ENCODE peak calls at places on chromosomes 3 and 15, in seven cellular contexts. N is endothelial cell of umbilical vein, I is vagina, G is Karpas-422, P is thoracic aorta, C is heart left ventricle, T is tibial nerve. V is an unnamed sample.

GRCh38 chr3:151085227-151085888 is at the start of gene MED12L:
- DNase-seq in N (peak; percentile 53), I (no peak), G (peak; percentile 69), P (no peak), C (peak; percentile 78), T (peak; percentile 13), V (no peak)

GRCh38 chr3:127749787-127750225 is 72.5 kb downstream of the MGLL start:
- DNase-seq in N (no peak), I (no peak), G (peak; percentile 79), P (no peak), C (no peak), T (no peak), V (no peak)

GRCh38 chr3:87727783-87728182 is 331.0 kb downstream of the CGGBP1 start:
- DNase-seq in N (no peak), I (no peak), G (no peak), P (no peak), C (no peak), T (no peak), V (no peak)

GRCh38 chr3:71380096-71380495 is 203.4 kb downstream of the FOXP1 start:
- DNase-seq in N (no peak), I (no peak), G (peak; percentile 65), P (peak; percentile 11), C (peak; percentile 31), T (peak; percentile 45), V (no peak)

GRCh38 chr3:160112996-160113395 is 112.2 kb upstream of the C3orf80 start:
- DNase-seq in N (no peak), I (no peak), G (no peak), P (no peak), C (no peak), T (no peak), V (no peak)

GRCh38 chr15:63277044-63277892 is at the start of gene APH1B:
- DNase-seq in N (peak; percentile 75), I (no peak), G (peak; percentile 94), P (peak; percentile 23), C (peak; percentile 88), T (peak; percentile 67), V (peak; percentile 66)

GRCh38 chr3:14767245-14767593 is 51.5 kb upstream of the FGD5 start:
- DNase-seq in N (no peak), I (no peak), G (no peak), P (no peak), C (no peak), T (no peak), V (no peak)

GRCh38 chr15:72599855-72600464 is 54.5 kb upstream of the GOLGA6B start:
- DNase-seq in N (peak; percentile 56), I (no peak), G (peak; percentile 68), P (no peak), C (no peak), T (peak; percentile 48), V (no peak)

GRCh38 chr3:41630708-41631107 is 331.2 kb downstream of the ULK4 start:
- DNase-seq in N (no peak), I (no peak), G (no peak), P (no peak), C (no peak), T (no peak), V (no peak)

GRCh38 chr3:10646531-10647335 is 141.3 kb upstream of the ATP2B2 start:
- DNase-seq in N (no peak), I (no peak), G (no peak), P (no peak), C (no peak), T (no peak), V (no peak)

GRCh38 chr3:42662037-42662812 is 8.7 kb downstream of the ZBTB47 start:
- DNase-seq in N (no peak), I (peak; percentile 88), G (no peak), P (no peak), C (no peak), T (no peak), V (no peak)

GRCh38 chr15:68277605-68278344 is at the start of gene FEM1B:
- DNase-seq in N (peak; percentile 92), I (peak; percentile 96), G (peak; percentile 96), P (peak; percentile 60), C (peak; percentile 93), T (peak; percentile 82), V (peak; percentile 88)

GRCh38 chr15:95799286-95800187 is 531.0 kb upstream of the NR2F2 start:
- DNase-seq in N (peak; percentile 85), I (no peak), G (no peak), P (no peak), C (no peak), T (no peak), V (no peak)

GRCh38 chr3:35932995-35933394 is 293.7 kb downstream of the ARPP21 start:
- DNase-seq in N (peak; percentile 99), I (no peak), G (no peak), P (no peak), C (no peak), T (peak; percentile 7), V (no peak)

GRCh38 chr3:194275231-194275671 is 75.9 kb downstream of the CPN2 start:
- DNase-seq in N (peak; percentile 24), I (no peak), G (no peak), P (no peak), C (peak; percentile 15), T (no peak), V (peak; percentile 29)

GRCh38 chr15:95988574-95988887 is 342.0 kb upstream of the NR2F2 start:
- DNase-seq in N (peak; percentile 65), I (no peak), G (no peak), P (no peak), C (no peak), T (no peak), V (no peak)

GRCh38 chr3:170257145-170257544 is 34.9 kb downstream of the PRKCI start:
- DNase-seq in N (no peak), I (no peak), G (no peak), P (no peak), C (no peak), T (no peak), V (no peak)

GRCh38 chr3:113436794-113437193 is 4.5 kb downstream of the CFAP44 start:
- DNase-seq in N (peak; percentile 49), I (no peak), G (no peak), P (no peak), C (no peak), T (no peak), V (no peak)

GRCh38 chr3:187811580-187812250 is 66.4 kb upstream of the BCL6 start:
- DNase-seq in N (no peak), I (peak; percentile 54), G (no peak), P (no peak), C (no peak), T (no peak), V (no peak)

GRCh38 chr15:69664572-69665326 is 212.1 kb downstream of the RPLP1 start:
- DNase-seq in N (no peak), I (no peak), G (no peak), P (no peak), C (no peak), T (no peak), V (peak; percentile 61)

GRCh38 chr15:63348392-63348791 is 33.3 kb downstream of the CA12 start:
- DNase-seq in N (peak; percentile 78), I (no peak), G (peak; percentile 48), P (no peak), C (peak; percentile 57), T (peak; percentile 31), V (peak; percentile 33)

GRCh38 chr15:89428246-89428645 is 68.1 kb downstream of the RHCG start:
- DNase-seq in N (no peak), I (no peak), G (no peak), P (no peak), C (no peak), T (no peak), V (no peak)

GRCh38 chr15:22908830-22909229 is 70.4 kb downstream of the NIPA2 start:
- DNase-seq in N (no peak), I (no peak), G (no peak), P (no peak), C (no peak), T (no peak), V (no peak)

GRCh38 chr3:186653984-186654383 is 11.8 kb upstream of the HRG start:
- DNase-seq in N (no peak), I (no peak), G (no peak), P (no peak), C (no peak), T (no peak), V (no peak)

GRCh38 chr15:90033006-90033405 is 31.9 kb downstream of the ZNF710 start:
- DNase-seq in N (no peak), I (no peak), G (no peak), P (no peak), C (no peak), T (no peak), V (no peak)

GRCh38 chr3:187319699-187320302 is 28.3 kb upstream of the MASP1 start:
- DNase-seq in N (peak; percentile 53), I (peak; percentile 25), G (peak; percentile 92), P (peak; percentile 9), C (peak; percentile 62), T (peak; percentile 90), V (peak; percentile 41)

GRCh38 chr15:48865387-48866079 is 12.4 kb upstream of the EID1 start:
- DNase-seq in N (no peak), I (no peak), G (no peak), P (no peak), C (no peak), T (no peak), V (no peak)

DNA sequence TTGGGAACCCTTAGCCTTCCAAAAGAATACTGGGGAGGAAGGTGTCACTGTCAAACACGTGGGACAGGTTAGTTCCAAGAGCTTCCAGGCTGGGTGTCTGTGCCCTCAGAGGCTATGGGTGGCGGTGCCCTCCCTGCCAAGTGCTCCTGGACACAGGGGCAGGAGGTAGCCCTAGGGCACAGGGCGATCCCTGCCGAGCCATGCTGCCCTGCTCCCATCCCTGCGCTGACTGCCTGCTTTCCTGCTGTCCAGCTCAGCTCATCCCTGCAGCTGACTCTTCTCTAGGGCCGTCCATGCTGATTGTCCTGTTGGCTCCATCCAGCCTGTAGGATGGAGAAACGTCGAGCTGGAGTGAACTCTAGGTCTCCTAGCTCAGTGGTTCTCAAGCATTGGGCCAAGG is 3.6 kb downstream of the PDIA5 start:
- DNase-seq in N (no peak), I (no peak), G (no peak), P (no peak), C (no peak), T (no peak), V (no peak)
- H3K27ac ChIP-seq in N (no peak overlapping the region), I (no peak overlapping the region), G (no peak overlapping the region), P (no peak overlapping the region), C (peak overlapping the region; percentile 59), T (no peak overlapping the region), V (no peak overlapping the region)

GRCh38 chr15:88252441-88252840 is 4.1 kb downstream of the NTRK3 start:
- DNase-seq in N (no peak), I (no peak), G (no peak), P (no peak), C (no peak), T (no peak), V (no peak)
- H3K27ac ChIP-seq in N (no peak overlapping the region), I (no peak overlapping the region), G (no peak overlapping the region), P (peak overlapping the region; percentile 76), C (no peak overlapping the region), T (no peak overlapping the region), V (no peak overlapping the region)

GRCh38 chr15:49902791-49903481 is 216.1 kb downstream of the ATP8B4 start:
- DNase-seq in N (no peak), I (no peak), G (no peak), P (no peak), C (no peak), T (no peak), V (no peak)
- H3K27ac ChIP-seq in N (no peak overlapping the region), I (peak overlapping the region; percentile 82), G (no peak overlapping the region), P (peak overlapping the region; percentile 84), C (peak overlapping the region; percentile 79), T (peak overlapping the region; percentile 94), V (peak overlapping the region; percentile 90)

DNA sequence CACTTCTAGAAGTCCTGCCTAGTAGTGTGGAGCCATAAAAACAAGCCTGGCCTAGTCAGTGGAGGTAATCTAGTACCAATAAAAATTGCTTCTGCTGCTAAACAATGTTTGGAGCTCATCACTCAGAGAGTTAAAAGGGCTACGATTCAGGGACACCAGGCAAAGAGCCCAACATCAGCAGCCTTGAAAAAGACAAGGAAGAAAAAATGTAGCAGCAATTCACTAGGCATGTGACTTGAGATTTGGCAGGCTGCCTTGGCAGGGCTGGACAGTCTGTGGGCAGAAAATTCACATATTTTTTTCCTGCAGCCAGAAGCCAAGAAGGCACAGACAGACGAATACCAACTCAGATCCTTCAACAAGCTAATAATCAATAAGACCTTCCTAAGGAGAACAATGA is 47.2 kb downstream of the IGSF11 start:
- DNase-seq in N (no peak), I (no peak), G (no peak), P (no peak), C (peak; percentile 52), T (peak; percentile 63), V (peak; percentile 81)
- H3K27ac ChIP-seq in N (no peak overlapping the region), I (no peak overlapping the region), G (no peak overlapping the region), P (no peak overlapping the region), C (peak overlapping the region; percentile 26), T (peak overlapping the region; percentile 92), V (peak overlapping the region; percentile 97)